ENCODE peak calls at places on chromosomes 1 and 21, in ten cellular contexts. B is left ventricle myocardium inferior, A is Caco-2, J is GM23338, Y is transverse colon, P is heart right ventricle, M is bronchial epithelial cell, C is adrenal gland, R is Panc1, N is aorta. Z is an unnamed sample.

GRCh38 chr1:58432813-58433668 is 113.5 kb downstream of the OMA1 start:
- DNase-seq in Y (no peak), A (no peak), J (peak; percentile 79), P (no peak), N (no peak), M (peak; percentile 34), R (no peak), C (peak; percentile 74), B (peak; percentile 33), Z (no peak)

GRCh38 chr1:116820362-116820761 is 66.1 kb downstream of the CD2 start:
- DNase-seq in J (no peak), Y (no peak), C (no peak), P (peak; percentile 41), B (peak; percentile 55), N (no peak), M (peak; percentile 84), A (no peak), R (no peak), Z (no peak)

GRCh38 chr1:200379431-200379755 is 30.4 kb downstream of the ZNF281 start:
- DNase-seq in N (no peak), P (no peak), A (no peak), J (no peak), M (peak; percentile 97), B (no peak), C (no peak), Y (no peak), R (peak; percentile 92), Z (no peak)

GRCh38 chr1:83545450-83545849 is 453.5 kb downstream of the TTLL7 start:
- DNase-seq in B (no peak), R (no peak), P (no peak), M (no peak), N (no peak), C (no peak), J (peak; percentile 51), Y (no peak), A (peak; percentile 1), Z (no peak)

GRCh38 chr21:27422435-27422834 is 455.5 kb upstream of the ADAMTS5 start:
- DNase-seq in P (no peak), A (no peak), M (peak; percentile 5), B (no peak), R (no peak), C (no peak), Y (no peak), N (no peak), J (no peak), Z (no peak)

GRCh38 chr1:6811587-6811986 is 26.3 kb downstream of the CAMTA1 start:
- DNase-seq in B (no peak), A (no peak), R (no peak), Y (no peak), N (no peak), P (no peak), M (no peak), C (peak; percentile 69), J (no peak), Z (no peak)

GRCh38 chr1:227941509-227942020 is 6.2 kb downstream of the WNT9A start:
- DNase-seq in M (no peak), R (no peak), N (peak; percentile 70), B (no peak), A (no peak), C (no peak), J (peak; percentile 53), Y (no peak), P (no peak), Z (peak; percentile 57)

GRCh38 chr1:24109166-24109483 is 2.8 kb downstream of the MYOM3 start:
- DNase-seq in M (no peak), J (no peak), C (no peak), A (no peak), Y (no peak), R (no peak), P (no peak), N (no peak), B (no peak), Z (no peak)

GRCh38 chr1:147833231-147833840 is 69.3 kb upstream of the GJA8 start:
- DNase-seq in A (peak; percentile 32), P (no peak), C (no peak), R (no peak), J (no peak), B (no peak), M (peak; percentile 62), Y (no peak), N (no peak), Z (no peak)

GRCh38 chr1:47469405-47469759 is 31.5 kb downstream of the FOXD2 start:
- DNase-seq in R (no peak), A (no peak), J (no peak), M (no peak), P (no peak), C (no peak), N (no peak), Y (no peak), B (no peak), Z (no peak)

DNA sequence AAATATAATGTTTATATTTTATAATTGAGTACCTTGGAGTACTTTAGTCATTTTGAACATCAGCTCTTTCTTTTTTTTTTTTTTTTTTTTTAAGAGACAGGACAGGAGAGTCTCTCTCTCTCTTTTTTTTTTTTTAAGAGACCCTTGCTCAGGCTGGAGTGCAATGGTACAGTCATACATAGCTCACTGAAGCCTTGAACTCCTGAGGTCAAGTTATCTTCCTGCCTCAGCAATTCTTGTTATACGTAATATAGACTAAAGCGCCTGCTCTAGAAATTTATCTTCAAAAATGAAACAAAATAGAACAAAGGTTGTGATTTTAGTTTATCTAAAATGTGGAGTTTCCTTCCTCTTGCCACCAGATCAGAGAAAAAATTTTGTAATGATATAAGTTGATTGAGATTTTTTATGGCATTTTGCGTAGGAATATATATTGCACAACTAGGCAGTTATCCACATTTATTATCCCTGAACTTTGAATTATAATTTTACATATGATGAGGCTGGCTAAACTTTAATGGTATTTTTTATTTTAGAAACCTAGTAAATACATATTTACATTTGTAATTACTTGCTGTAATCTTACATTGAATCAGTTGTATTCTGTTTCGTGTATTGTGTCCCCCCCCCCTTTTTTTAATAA is 44.2 kb downstream of the MTF2 start:
- DNase-seq in R (no peak), B (no peak), Y (no peak), M (no peak), C (no peak), A (no peak), J (no peak), N (no peak), P (no peak), Z (no peak)
- H3K36me3 ChIP-seq in R (peaks cover 23% of the 10 kb centered on the region), B (peaks cover 19% of the 10 kb centered on the region), Y (peaks cover 28% of the 10 kb centered on the region), M (no peaks in the 10 kb centered on the region), C (peaks cover 14% of the 10 kb centered on the region), A (no peaks in the 10 kb centered on the region), J (peaks cover 22% of the 10 kb centered on the region), N (no peaks in the 10 kb centered on the region), P (no peaks in the 10 kb centered on the region), Z (peaks cover 25% of the 10 kb centered on the region)

DNA sequence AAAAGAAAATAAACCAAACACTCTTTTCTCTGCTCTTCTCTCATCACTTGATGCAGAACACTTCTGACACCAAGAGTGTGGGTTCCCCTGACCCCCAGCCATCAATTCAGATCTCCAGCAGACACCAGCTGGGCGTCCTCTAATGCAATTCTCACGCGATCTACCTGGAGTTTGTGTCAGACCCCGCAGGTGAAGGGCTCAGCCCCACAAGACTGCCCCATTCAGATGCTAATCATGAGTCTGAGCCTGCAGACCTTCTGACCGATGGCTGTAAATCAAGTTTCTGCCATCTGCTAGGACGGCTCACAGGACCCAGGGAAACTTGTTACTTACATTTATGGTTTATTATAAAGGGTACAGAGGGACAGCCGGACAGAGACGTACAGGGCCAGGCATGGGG is 133.7 kb upstream of the C1orf174 start:
- DNase-seq in R (no peak), Y (no peak), A (no peak), C (no peak), B (no peak), M (no peak), N (no peak), P (no peak), J (no peak), Z (no peak)
- H3K36me3 ChIP-seq in R (no peaks in the 10 kb centered on the region), Y (no peaks in the 10 kb centered on the region), A (no peaks in the 10 kb centered on the region), C (no peaks in the 10 kb centered on the region), B (no peaks in the 10 kb centered on the region), M (no peaks in the 10 kb centered on the region), N (no peaks in the 10 kb centered on the region), P (no peaks in the 10 kb centered on the region), J (no peaks in the 10 kb centered on the region), Z (no peaks in the 10 kb centered on the region)

GRCh38 chr1:212621830-212622315 is 13.3 kb downstream of the ATF3 start:
- DNase-seq in B (no peak), C (no peak), N (no peak), J (no peak), A (no peak), Y (no peak), R (no peak), M (peak; percentile 69), P (no peak), Z (no peak)

GRCh38 chr1:212620293-212620692 is 11.7 kb downstream of the ATF3 start:
- DNase-seq in M (peak; percentile 18), Y (no peak), P (no peak), N (no peak), R (no peak), B (no peak), J (no peak), C (no peak), A (no peak), Z (no peak)

GRCh38 chr1:212618466-212619210 is 10.1 kb downstream of the ATF3 start:
- DNase-seq in A (no peak), R (no peak), J (no peak), M (peak; percentile 57), C (no peak), Y (no peak), B (no peak), P (no peak), N (no peak), Z (no peak)

GRCh38 chr1:212622467-212622866 is 13.9 kb downstream of the ATF3 start:
- DNase-seq in N (no peak), C (no peak), R (no peak), Y (no peak), P (no peak), J (no peak), B (no peak), M (peak; percentile 67), A (no peak), Z (no peak)

DNA sequence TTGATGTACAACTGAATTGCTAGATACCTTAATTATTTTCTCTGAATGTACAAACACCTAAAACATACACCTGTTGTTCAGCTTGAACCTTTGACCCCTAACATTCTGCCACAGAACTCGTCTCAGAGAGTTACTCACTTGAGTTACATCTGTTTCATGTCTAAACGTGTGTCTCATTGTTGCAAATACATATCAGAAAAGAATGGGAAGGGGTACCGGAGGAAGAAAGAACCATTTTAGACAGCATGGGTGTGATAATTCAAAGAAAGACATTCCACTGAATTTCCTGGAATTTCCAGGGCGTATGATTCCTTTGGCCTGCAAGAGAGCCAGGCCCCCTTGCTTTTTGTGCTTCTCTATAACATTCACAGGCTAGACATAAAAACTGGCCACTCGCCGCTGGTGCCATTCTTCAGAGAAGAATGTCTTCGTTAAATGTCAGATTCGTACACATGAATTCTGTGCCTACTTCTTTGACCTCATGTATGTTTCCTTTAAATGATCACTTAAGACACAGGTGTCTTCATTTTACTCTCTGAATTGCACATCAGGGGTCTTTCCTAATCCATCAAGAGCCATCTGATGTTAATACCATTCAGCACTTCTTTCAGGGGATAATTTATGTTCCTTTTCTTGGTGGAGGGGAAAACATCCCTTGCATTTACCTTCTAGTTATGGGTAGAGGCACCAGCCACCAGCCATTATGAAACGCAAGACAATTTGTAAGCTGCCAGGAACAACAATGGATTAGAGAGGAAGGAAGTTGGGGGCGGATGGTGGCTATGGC is 12.7 kb downstream of the ATF3 start:
- DNase-seq in C (no peak), A (no peak), M (peak; percentile 72), R (no peak), N (no peak), Y (no peak), J (no peak), B (no peak), P (no peak), Z (no peak)
- H3K36me3 ChIP-seq in C (peaks cover 27% of the 10 kb centered on the region), A (no peaks in the 10 kb centered on the region), M (peaks cover 29% of the 10 kb centered on the region), R (no peaks in the 10 kb centered on the region), N (peaks cover 8% of the 10 kb centered on the region), Y (peaks cover 9% of the 10 kb centered on the region), J (peaks cover 32% of the 10 kb centered on the region), B (peaks cover 52% of the 10 kb centered on the region), P (peaks cover 14% of the 10 kb centered on the region), Z (peaks cover 50% of the 10 kb centered on the region)

GRCh38 chr1:229636042-229636441 is 10.0 kb downstream of the URB2 start:
- DNase-seq in M (no peak), B (no peak), J (no peak), Y (no peak), N (no peak), A (no peak), P (peak; percentile 42), C (no peak), R (no peak), Z (no peak)
- H3K36me3 ChIP-seq in M (peaks cover 20% of the 10 kb centered on the region), B (peaks cover 51% of the 10 kb centered on the region), J (peaks cover 24% of the 10 kb centered on the region), Y (peaks cover 27% of the 10 kb centered on the region), N (peaks cover 4% of the 10 kb centered on the region), A (no peaks in the 10 kb centered on the region), P (peaks cover 16% of the 10 kb centered on the region), C (peaks cover 40% of the 10 kb centered on the region), R (peaks cover 17% of the 10 kb centered on the region), Z (peaks cover 32% of the 10 kb centered on the region)

Z was measured in tibial artery.